ENCODE peak calls at places on chromosomes 7 and 10, in four cellular contexts. One of them, this sample, is unnamed.

GRCh38 chr10:80281784-80282505 is 7.5 kb downstream of the MAT1A start:
- DNase-seq in GM10248: no peak
- DNase-seq in progenitor cell of endocrine pancreas: no peak
- DNase-seq in OCI-LY7: no peak
- DNase-seq in this sample: no peak

GRCh38 chr7:18541189-18541870 is 45.8 kb downstream of the HDAC9 start:
- DNase-seq in progenitor cell of endocrine pancreas: no peak
- DNase-seq in GM10248: no peak
- DNase-seq in OCI-LY7: no peak
- DNase-seq in this sample: no peak

GRCh38 chr10:77230194-77230593 is 407.4 kb downstream of the KCNMA1 start:
- DNase-seq in OCI-LY7: no peak
- DNase-seq in GM10248: no peak
- DNase-seq in progenitor cell of endocrine pancreas: no peak
- DNase-seq in this sample: no peak

GRCh38 chr7:74306737-74307469 is 17.7 kb downstream of the CLIP2 start:
- DNase-seq in OCI-LY7: no peak
- DNase-seq in GM10248: peak
- DNase-seq in progenitor cell of endocrine pancreas: no peak
- DNase-seq in this sample: peak

GRCh38 chr7:53387515-53387914 is 352.1 kb downstream of the POM121L12 start:
- DNase-seq in progenitor cell of endocrine pancreas: no peak
- DNase-seq in OCI-LY7: no peak
- DNase-seq in GM10248: no peak
- DNase-seq in this sample: no peak

GRCh38 chr10:52347327-52347667 is 33.2 kb downstream of the DKK1 start:
- DNase-seq in GM10248: no peak
- DNase-seq in OCI-LY7: no peak
- DNase-seq in progenitor cell of endocrine pancreas: no peak
- DNase-seq in this sample: no peak

GRCh38 chr7:30727061-30727945 is 24.6 kb upstream of the INMT start:
- DNase-seq in progenitor cell of endocrine pancreas: no peak
- DNase-seq in OCI-LY7: peak
- DNase-seq in GM10248: no peak
- DNase-seq in this sample: no peak

GRCh38 chr10:124928084-124928483 is 13.8 kb upstream of the ZRANB1 start:
- DNase-seq in progenitor cell of endocrine pancreas: no peak
- DNase-seq in GM10248: no peak
- DNase-seq in OCI-LY7: no peak
- DNase-seq in this sample: no peak

GRCh38 chr7:96075510-96076349 is 246.2 kb downstream of the SLC25A13 start:
- DNase-seq in progenitor cell of endocrine pancreas: peak
- DNase-seq in OCI-LY7: peak
- DNase-seq in GM10248: peak
- DNase-seq in this sample: peak

GRCh38 chr7:131071786-131072504 is 255.7 kb upstream of the MKLN1 start:
- DNase-seq in GM10248: no peak
- DNase-seq in OCI-LY7: peak
- DNase-seq in progenitor cell of endocrine pancreas: no peak
- DNase-seq in this sample: peak

GRCh38 chr10:61978965-61979364 is 77.5 kb downstream of the ARID5B start:
- DNase-seq in progenitor cell of endocrine pancreas: no peak
- DNase-seq in OCI-LY7: no peak
- DNase-seq in GM10248: no peak
- DNase-seq in this sample: no peak

GRCh38 chr7:47786557-47787248 is 161.6 kb downstream of the PKD1L1 start:
- DNase-seq in progenitor cell of endocrine pancreas: no peak
- DNase-seq in GM10248: no peak
- DNase-seq in OCI-LY7: no peak
- DNase-seq in this sample: no peak

GRCh38 chr7:9657257-9657656 is 1223.8 kb downstream of the NXPH1 start:
- DNase-seq in GM10248: no peak
- DNase-seq in progenitor cell of endocrine pancreas: no peak
- DNase-seq in OCI-LY7: no peak
- DNase-seq in this sample: no peak

GRCh38 chr7:143018931-143019330 is 8.0 kb downstream of the OR9A2 start:
- DNase-seq in GM10248: no peak
- DNase-seq in progenitor cell of endocrine pancreas: no peak
- DNase-seq in OCI-LY7: no peak
- DNase-seq in this sample: no peak

GRCh38 chr7:87123105-87123504 is 29.1 kb upstream of the DMTF1 start:
- DNase-seq in GM10248: no peak
- DNase-seq in progenitor cell of endocrine pancreas: no peak
- DNase-seq in OCI-LY7: no peak
- DNase-seq in this sample: no peak

GRCh38 chr10:7887417-7887816 is 69.1 kb downstream of the TAF3 start:
- DNase-seq in progenitor cell of endocrine pancreas: no peak
- DNase-seq in OCI-LY7: no peak
- DNase-seq in GM10248: no peak
- DNase-seq in this sample: no peak

GRCh38 chr7:83819911-83820310 is 171.0 kb upstream of the SEMA3E start:
- DNase-seq in OCI-LY7: no peak
- DNase-seq in progenitor cell of endocrine pancreas: no peak
- DNase-seq in GM10248: no peak
- DNase-seq in this sample: no peak

GRCh38 chr10:11280187-11280932 is 262.7 kb downstream of the CELF2 start:
- DNase-seq in progenitor cell of endocrine pancreas: no peak
- DNase-seq in OCI-LY7: no peak
- DNase-seq in GM10248: no peak
- DNase-seq in this sample: no peak

GRCh38 chr7:91953618-91954017 is 13.0 kb downstream of the AKAP9 start:
- DNase-seq in OCI-LY7: peak
- DNase-seq in GM10248: no peak
- DNase-seq in progenitor cell of endocrine pancreas: no peak
- DNase-seq in this sample: no peak

GRCh38 chr10:37775612-37776011 is 81.8 kb downstream of the ZNF248 start:
- DNase-seq in GM10248: no peak
- DNase-seq in OCI-LY7: no peak
- DNase-seq in progenitor cell of endocrine pancreas: no peak
- DNase-seq in this sample: no peak

GRCh38 chr10:97898429-97898828 is 48.8 kb downstream of the GOLGA7B start:
- DNase-seq in progenitor cell of endocrine pancreas: no peak
- DNase-seq in OCI-LY7: no peak
- DNase-seq in GM10248: no peak
- DNase-seq in this sample: no peak

GRCh38 chr7:14389052-14389988 is 399.9 kb upstream of the ETV1 start:
- DNase-seq in OCI-LY7: no peak
- DNase-seq in progenitor cell of endocrine pancreas: no peak
- DNase-seq in GM10248: no peak
- DNase-seq in this sample: no peak

GRCh38 chr10:9331583-9332008 is 1277.1 kb downstream of the GATA3 start:
- DNase-seq in OCI-LY7: peak
- DNase-seq in GM10248: peak
- DNase-seq in progenitor cell of endocrine pancreas: no peak
- DNase-seq in this sample: peak

GRCh38 chr7:90825779-90826178 is 229.7 kb downstream of the CDK14 start:
- DNase-seq in GM10248: no peak
- DNase-seq in OCI-LY7: no peak
- DNase-seq in progenitor cell of endocrine pancreas: no peak
- DNase-seq in this sample: no peak

GRCh38 chr7:158702944-158703343 is 1.7 kb downstream of the NCAPG2 start:
- DNase-seq in progenitor cell of endocrine pancreas: no peak
- DNase-seq in OCI-LY7: no peak
- DNase-seq in GM10248: no peak
- DNase-seq in this sample: no peak

GRCh38 chr7:38679419-38679818 is 48.2 kb upstream of the AMPH start:
- DNase-seq in progenitor cell of endocrine pancreas: no peak
- DNase-seq in OCI-LY7: no peak
- DNase-seq in GM10248: no peak
- DNase-seq in this sample: no peak

GRCh38 chr10:17506390-17506789 is 52.0 kb upstream of the ST8SIA6 start:
- DNase-seq in GM10248: no peak
- DNase-seq in progenitor cell of endocrine pancreas: no peak
- DNase-seq in OCI-LY7: no peak
- DNase-seq in this sample: no peak

GRCh38 chr10:13678444-13678843 is 91.7 kb downstream of the PRPF18 start:
- DNase-seq in OCI-LY7: no peak
- DNase-seq in progenitor cell of endocrine pancreas: no peak
- DNase-seq in GM10248: no peak
- DNase-seq in this sample: no peak

GRCh38 chr10:32377458-32378370 is 30.8 kb upstream of the EPC1 start:
- DNase-seq in progenitor cell of endocrine pancreas: no peak
- DNase-seq in GM10248: no peak
- DNase-seq in OCI-LY7: peak
- DNase-seq in this sample: no peak

GRCh38 chr7:24572421-24573007 is 738 bp upstream of the PALS2 start:
- DNase-seq in GM10248: peak
- DNase-seq in progenitor cell of endocrine pancreas: peak
- DNase-seq in OCI-LY7: peak
- DNase-seq in this sample: no peak

GRCh38 chr7:816751-817671 is 15.3 kb upstream of the SUN1 start:
- DNase-seq in OCI-LY7: peak
- DNase-seq in GM10248: no peak
- DNase-seq in progenitor cell of endocrine pancreas: peak
- DNase-seq in this sample: peak

GRCh38 chr10:71086439-71087080 is 125.8 kb upstream of the UNC5B start:
- DNase-seq in GM10248: peak
- DNase-seq in progenitor cell of endocrine pancreas: no peak
- DNase-seq in OCI-LY7: no peak
- DNase-seq in this sample: no peak

GRCh38 chr10:24783504-24783903 is 59.8 kb upstream of the ARHGAP21 start:
- DNase-seq in GM10248: no peak
- DNase-seq in OCI-LY7: no peak
- DNase-seq in progenitor cell of endocrine pancreas: no peak
- DNase-seq in this sample: no peak

GRCh38 chr10:106573106-106573505 is 591.4 kb downstream of the SORCS1 start:
- DNase-seq in OCI-LY7: no peak
- DNase-seq in GM10248: no peak
- DNase-seq in progenitor cell of endocrine pancreas: no peak
- DNase-seq in this sample: no peak

GRCh38 chr10:69087600-69088470 is at the start of gene SRGN:
- DNase-seq in GM10248: peak
- DNase-seq in OCI-LY7: peak
- DNase-seq in progenitor cell of endocrine pancreas: no peak
- DNase-seq in this sample: peak

GRCh38 chr7:229184-229964 is 37.0 kb downstream of the FAM20C start:
- DNase-seq in progenitor cell of endocrine pancreas: no peak
- DNase-seq in GM10248: no peak
- DNase-seq in OCI-LY7: no peak
- DNase-seq in this sample: no peak

GRCh38 chr10:88865281-88865876 is 13.7 kb upstream of the ANKRD22 start:
- DNase-seq in progenitor cell of endocrine pancreas: no peak
- DNase-seq in GM10248: no peak
- DNase-seq in OCI-LY7: no peak
- DNase-seq in this sample: no peak
- TF ChIP-seq CTCF in progenitor cell of endocrine pancreas: no peak
- TF ChIP-seq CTCF in GM10248: no peak
- TF ChIP-seq CTCF in OCI-LY7: peak
- TF ChIP-seq CTCF in this sample: no peak

DNA sequence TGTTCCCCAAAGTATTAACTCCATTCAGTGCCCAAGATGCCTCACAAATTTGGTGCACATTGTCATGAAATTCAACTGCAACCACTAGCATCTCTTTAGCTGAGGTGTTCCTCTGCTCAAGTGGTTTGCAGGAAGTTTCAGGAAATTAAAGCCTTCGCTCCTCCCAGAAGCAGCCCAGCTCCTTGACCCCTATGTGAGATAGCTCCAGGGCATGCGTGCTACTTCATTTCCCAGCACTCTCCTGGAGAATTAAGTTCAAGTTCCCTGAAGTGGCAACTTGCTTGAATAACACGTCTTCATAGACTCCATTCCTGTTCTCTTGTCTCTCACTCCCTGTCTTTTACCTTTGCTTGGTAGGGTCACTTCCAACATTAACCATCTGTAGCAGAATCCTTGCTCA is 750.3 kb downstream of the REEP3 start:
- DNase-seq in GM10248: no peak
- DNase-seq in progenitor cell of endocrine pancreas: no peak
- DNase-seq in OCI-LY7: no peak
- DNase-seq in this sample: no peak
- TF ChIP-seq CTCF in GM10248: no peak
- TF ChIP-seq CTCF in progenitor cell of endocrine pancreas: no peak
- TF ChIP-seq CTCF in OCI-LY7: no peak
- TF ChIP-seq CTCF in this sample: no peak

GRCh38 chr7:51426163-51426562 is 109.6 kb upstream of the COBL start:
- DNase-seq in GM10248: no peak
- DNase-seq in OCI-LY7: no peak
- DNase-seq in progenitor cell of endocrine pancreas: no peak
- DNase-seq in this sample: no peak

GRCh38 chr7:51430480-51431086 is 114.0 kb upstream of the COBL start:
- DNase-seq in GM10248: peak
- DNase-seq in OCI-LY7: peak
- DNase-seq in progenitor cell of endocrine pancreas: peak
- DNase-seq in this sample: peak

GRCh38 chr7:51428226-51428887 is 111.7 kb upstream of the COBL start:
- DNase-seq in OCI-LY7: no peak
- DNase-seq in progenitor cell of endocrine pancreas: no peak
- DNase-seq in GM10248: no peak
- DNase-seq in this sample: no peak
- TF ChIP-seq CTCF in OCI-LY7: no peak
- TF ChIP-seq CTCF in progenitor cell of endocrine pancreas: peak
- TF ChIP-seq CTCF in GM10248: no peak
- TF ChIP-seq CTCF in this sample: no peak

DNA sequence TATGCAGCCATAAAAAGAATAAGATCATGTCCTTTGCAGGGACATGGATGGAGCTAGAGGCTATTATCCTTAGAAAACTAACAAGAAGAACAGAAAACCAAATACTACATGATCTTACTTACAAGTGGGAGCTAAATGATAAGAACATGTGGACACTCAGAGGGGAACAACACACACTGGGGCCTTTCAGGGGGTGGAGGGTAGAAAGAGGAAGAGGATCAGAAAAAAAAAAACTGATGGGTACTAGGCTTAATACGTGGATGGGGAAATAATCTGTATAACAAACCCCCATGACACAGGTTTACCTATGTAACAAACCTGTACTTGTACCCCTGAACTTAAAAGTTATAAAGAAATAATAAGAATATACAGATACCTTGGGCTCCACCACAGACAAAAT is 514.2 kb downstream of the ARL4A start:
- DNase-seq in progenitor cell of endocrine pancreas: no peak
- DNase-seq in OCI-LY7: no peak
- DNase-seq in GM10248: no peak
- DNase-seq in this sample: no peak
- TF ChIP-seq CTCF in progenitor cell of endocrine pancreas: no peak
- TF ChIP-seq CTCF in OCI-LY7: no peak
- TF ChIP-seq CTCF in GM10248: no peak
- TF ChIP-seq CTCF in this sample: no peak

GRCh38 chr10:121662945-121663917 is 65.0 kb upstream of the FGFR2 start:
- DNase-seq in progenitor cell of endocrine pancreas: peak
- DNase-seq in OCI-LY7: peak
- DNase-seq in GM10248: no peak
- DNase-seq in this sample: no peak
- TF ChIP-seq CTCF in progenitor cell of endocrine pancreas: peak
- TF ChIP-seq CTCF in OCI-LY7: peak
- TF ChIP-seq CTCF in GM10248: peak
- TF ChIP-seq CTCF in this sample: no peak

GRCh38 chr10:19749185-19749729 is 67.0 kb upstream of the PLXDC2 start:
- DNase-seq in GM10248: no peak
- DNase-seq in OCI-LY7: no peak
- DNase-seq in progenitor cell of endocrine pancreas: no peak
- DNase-seq in this sample: no peak
- TF ChIP-seq CTCF in GM10248: no peak
- TF ChIP-seq CTCF in OCI-LY7: no peak
- TF ChIP-seq CTCF in progenitor cell of endocrine pancreas: no peak
- TF ChIP-seq CTCF in this sample: no peak